ENCODE peak calls at places on chromosomes 16 and 17, in seven cellular contexts. A is GM03348; R is midbrain; P is hypothalamus; W is NCI-H1436; N is stimulated activated naive CD8-positive, alpha-beta T cell treated with anti-CD3 and anti-CD28 coated beads, Interleukin-15, amount 100 ng/mL, for 72 hours; K is activated CD4-positive, alpha-beta T cell treated with anti-CD3 and anti-CD28 coated beads, Interleukin-2, amount 50 U/mL, for 24 hours. M is an unnamed sample.

GRCh38 chr16:30116291-30117207 is 3.2 kb upstream of the GDPD3 start:
- DNase-seq in W (no peak), K (no peak), R (no peak), A (no peak), P (no peak), N (no peak), M (no peak)

GRCh38 chr16:1199342-1200013 is 25.6 kb downstream of the TPSG1 start:
- DNase-seq in P (no peak), R (no peak), N (no peak), K (no peak), A (no peak), W (no peak), M (no peak)

GRCh38 chr17:69567130-69567529 is 152.6 kb downstream of the MAP2K6 start:
- DNase-seq in A (peak), R (no peak), N (no peak), W (no peak), K (no peak), P (no peak), M (no peak)

GRCh38 chr17:61325382-61326073 is 74.1 kb upstream of the TBX2 start:
- DNase-seq in W (no peak), N (no peak), K (no peak), A (peak), P (no peak), R (no peak), M (no peak)

GRCh38 chr16:69169607-69170352 is 17.2 kb upstream of the SNTB2 start:
- DNase-seq in P (no peak), R (no peak), W (no peak), A (no peak), N (no peak), K (no peak), M (no peak)

GRCh38 chr16:54060599-54061355 is 225.8 kb downstream of the IRX3 start:
- DNase-seq in W (peak), K (no peak), A (no peak), N (no peak), R (no peak), P (no peak), M (no peak)

GRCh38 chr16:75288596-75289120 is 37.2 kb upstream of the BCAR1 start:
- DNase-seq in R (no peak), P (no peak), K (peak), N (peak), W (no peak), A (no peak), M (peak)

GRCh38 chr17:61150686-61151299 is 248.8 kb upstream of the TBX2 start:
- DNase-seq in N (no peak), W (no peak), R (no peak), K (no peak), A (no peak), P (no peak), M (no peak)

GRCh38 chr17:46152423-46152822 is 40.8 kb downstream of the KANSL1 start:
- DNase-seq in K (no peak), A (no peak), R (no peak), N (no peak), W (no peak), P (no peak), M (no peak)

GRCh38 chr17:67992541-67993152 is 3.6 kb downstream of the C17orf58 start:
- DNase-seq in A (no peak), R (no peak), P (no peak), K (no peak), W (no peak), N (no peak), M (no peak)

GRCh38 chr17:59108400-59109102 is 1.9 kb upstream of the TRIM37 start:
- DNase-seq in N (no peak), K (no peak), P (no peak), A (no peak), R (no peak), W (no peak), M (no peak)

GRCh38 chr17:58785097-58785496 is 29.4 kb downstream of the PPM1E start:
- DNase-seq in A (no peak), N (no peak), W (no peak), P (no peak), R (no peak), K (no peak), M (no peak)

GRCh38 chr17:55649935-55650597 is 72.6 kb downstream of the TMEM100 start:
- DNase-seq in R (no peak), K (no peak), P (no peak), W (no peak), A (no peak), N (no peak), M (no peak)

GRCh38 chr16:50697881-50698767 is 4.7 kb downstream of the NOD2 start:
- DNase-seq in W (no peak), R (peak), P (peak), N (no peak), A (no peak), K (peak), M (no peak)

GRCh38 chr17:77491921-77492445 is 351.2 kb downstream of the SEC14L1 start:
- DNase-seq in P (no peak), R (no peak), W (no peak), N (peak), K (no peak), A (no peak), M (no peak)

GRCh38 chr16:46839986-46840443 is 9.0 kb upstream of the C16orf87 start:
- DNase-seq in P (no peak), N (no peak), K (no peak), A (no peak), R (no peak), W (no peak), M (no peak)

GRCh38 chr16:12257926-12258561 is 281.5 kb downstream of the SNX29 start:
- DNase-seq in N (no peak), W (peak), A (no peak), P (peak), K (no peak), R (peak), M (no peak)

GRCh38 chr17:70099267-70099666 is 24.2 kb downstream of the KCNJ16 start:
- DNase-seq in P (no peak), W (no peak), A (no peak), R (no peak), K (no peak), N (no peak), M (no peak)

GRCh38 chr17:33200116-33200515 is 93.0 kb downstream of the ASIC2 start:
- DNase-seq in A (no peak), N (no peak), P (no peak), K (no peak), R (no peak), W (no peak), M (no peak)

GRCh38 chr17:81672954-81673353 is 6.4 kb downstream of the CCDC137 start:
- DNase-seq in R (no peak), P (no peak), W (no peak), N (no peak), K (no peak), A (no peak), M (no peak)

GRCh38 chr16:77833906-77834599 is 45.7 kb downstream of the VAT1L start:
- DNase-seq in K (no peak), N (no peak), P (no peak), R (no peak), A (peak), W (no peak), M (no peak)

GRCh38 chr17:65131946-65132345 is 5.2 kb upstream of the RGS9 start:
- DNase-seq in R (no peak), A (peak), W (no peak), K (no peak), N (no peak), P (no peak), M (no peak)

GRCh38 chr17:6162216-6162615 is 92.0 kb downstream of the WSCD1 start:
- DNase-seq in N (no peak), R (no peak), P (no peak), A (no peak), K (no peak), W (no peak), M (no peak)

M was measured in activated naive CD4-positive, alpha-beta T cell treated with anti-CD3 and anti-CD28 coated beads, Interleukin-2, amount 50 U/mL, for 72 hours.